ENCODE peak calls at places on chromosomes 6 and 20, in four cellular contexts. One of them, this sample, is unnamed.

GRCh38 chr6:36488221-36488620 is 45.4 kb downstream of the KCTD20 start:
- DNase-seq in NCI-H1694 treated with DMSO at 0.1 percent for 48 hours: no peak
- DNase-seq in glutamatergic neuron: no peak
- DNase-seq in neural crest cell: no peak
- DNase-seq in this sample: no peak

GRCh38 chr6:51213806-51214205 is 395.1 kb downstream of the TFAP2B start:
- DNase-seq in NCI-H1694 treated with DMSO at 0.1 percent for 48 hours: no peak
- DNase-seq in glutamatergic neuron: peak; percentile 28
- DNase-seq in neural crest cell: no peak
- DNase-seq in this sample: no peak

GRCh38 chr6:156017838-156018237 is 562.2 kb upstream of the NOX3 start:
- DNase-seq in NCI-H1694 treated with DMSO at 0.1 percent for 48 hours: no peak
- DNase-seq in glutamatergic neuron: no peak
- DNase-seq in neural crest cell: no peak
- DNase-seq in this sample: no peak

GRCh38 chr20:32501709-32502108 is 83.4 kb downstream of the NOL4L start:
- DNase-seq in NCI-H1694 treated with DMSO at 0.1 percent for 48 hours: no peak
- DNase-seq in glutamatergic neuron: no peak
- DNase-seq in neural crest cell: no peak
- DNase-seq in this sample: no peak

GRCh38 chr6:73537677-73538076 is 16.8 kb upstream of the EEF1A1 start:
- DNase-seq in NCI-H1694 treated with DMSO at 0.1 percent for 48 hours: no peak
- DNase-seq in glutamatergic neuron: no peak
- DNase-seq in neural crest cell: no peak
- DNase-seq in this sample: no peak

GRCh38 chr6:8079116-8079515 is 14.9 kb upstream of the BLOC1S5 start:
- DNase-seq in NCI-H1694 treated with DMSO at 0.1 percent for 48 hours: no peak
- DNase-seq in glutamatergic neuron: no peak
- DNase-seq in neural crest cell: no peak
- DNase-seq in this sample: no peak

GRCh38 chr6:168719901-168720300 is 278.9 kb downstream of the SMOC2 start:
- DNase-seq in NCI-H1694 treated with DMSO at 0.1 percent for 48 hours: no peak
- DNase-seq in glutamatergic neuron: no peak
- DNase-seq in neural crest cell: no peak
- DNase-seq in this sample: no peak

GRCh38 chr20:57040924-57041323 is 225.5 kb downstream of the BMP7 start:
- DNase-seq in NCI-H1694 treated with DMSO at 0.1 percent for 48 hours: no peak
- DNase-seq in glutamatergic neuron: no peak
- DNase-seq in neural crest cell: no peak
- DNase-seq in this sample: no peak

GRCh38 chr6:153511896-153512496 is 380.9 kb upstream of the RGS17 start:
- DNase-seq in NCI-H1694 treated with DMSO at 0.1 percent for 48 hours: no peak
- DNase-seq in glutamatergic neuron: no peak
- DNase-seq in neural crest cell: peak; percentile 23
- DNase-seq in this sample: peak; percentile 5

GRCh38 chr20:42152570-42152969 is 534.4 kb upstream of the CHD6 start:
- DNase-seq in NCI-H1694 treated with DMSO at 0.1 percent for 48 hours: no peak
- DNase-seq in glutamatergic neuron: no peak
- DNase-seq in neural crest cell: no peak
- DNase-seq in this sample: no peak

GRCh38 chr20:3710703-3711417 is 1.5 kb downstream of the SIGLEC1 start:
- DNase-seq in NCI-H1694 treated with DMSO at 0.1 percent for 48 hours: no peak
- DNase-seq in glutamatergic neuron: peak; percentile 88
- DNase-seq in neural crest cell: peak; percentile 90
- DNase-seq in this sample: peak; percentile 92

This sample was measured in HuH-7.5.